ENCODE peak calls at places on chromosome 3, in four cellular contexts. One of them, this sample, is unnamed.

GRCh38 chr3:11706604-11707003 is 62.9 kb upstream of the VGLL4 start:
- DNase-seq in upper lobe of right lung: no peak
- DNase-seq in thoracic aorta: no peak
- DNase-seq in CD8-positive, alpha-beta memory T cell: no peak
- DNase-seq in this sample: no peak

GRCh38 chr3:24513463-24513862 is 18.8 kb upstream of the THRB start:
- DNase-seq in thoracic aorta: no peak
- DNase-seq in CD8-positive, alpha-beta memory T cell: no peak
- DNase-seq in upper lobe of right lung: no peak
- DNase-seq in this sample: no peak

GRCh38 chr3:13532661-13533060 is 16.3 kb upstream of the FBLN2 start:
- DNase-seq in CD8-positive, alpha-beta memory T cell: no peak
- DNase-seq in upper lobe of right lung: no peak
- DNase-seq in thoracic aorta: no peak
- DNase-seq in this sample: no peak

GRCh38 chr3:114376091-114376490 is 82.3 kb downstream of the TIGIT start:
- DNase-seq in CD8-positive, alpha-beta memory T cell: no peak
- DNase-seq in upper lobe of right lung: no peak
- DNase-seq in thoracic aorta: no peak
- DNase-seq in this sample: no peak

GRCh38 chr3:124800076-124800475 is 69.8 kb downstream of the UMPS start:
- DNase-seq in CD8-positive, alpha-beta memory T cell: no peak
- DNase-seq in upper lobe of right lung: no peak
- DNase-seq in thoracic aorta: no peak
- DNase-seq in this sample: no peak

GRCh38 chr3:29183346-29184087 is 97.4 kb upstream of the RBMS3 start:
- DNase-seq in upper lobe of right lung: no peak
- DNase-seq in CD8-positive, alpha-beta memory T cell: no peak
- DNase-seq in thoracic aorta: no peak
- DNase-seq in this sample: no peak

GRCh38 chr3:146374146-146374545 is 95.2 kb downstream of the PLSCR2 start:
- DNase-seq in thoracic aorta: no peak
- DNase-seq in upper lobe of right lung: no peak
- DNase-seq in CD8-positive, alpha-beta memory T cell: no peak
- DNase-seq in this sample: no peak

GRCh38 chr3:106256249-106256957 is 387.6 kb upstream of the CBLB start:
- DNase-seq in thoracic aorta: no peak
- DNase-seq in upper lobe of right lung: no peak
- DNase-seq in CD8-positive, alpha-beta memory T cell: no peak
- DNase-seq in this sample: no peak

GRCh38 chr3:160569874-160570273 is 4.5 kb upstream of the KPNA4 start:
- DNase-seq in CD8-positive, alpha-beta memory T cell: no peak
- DNase-seq in upper lobe of right lung: no peak
- DNase-seq in thoracic aorta: no peak
- DNase-seq in this sample: no peak

GRCh38 chr3:193033381-193033780 is 115.7 kb upstream of the MB21D2 start:
- DNase-seq in CD8-positive, alpha-beta memory T cell: no peak
- DNase-seq in upper lobe of right lung: no peak
- DNase-seq in thoracic aorta: no peak
- DNase-seq in this sample: no peak

GRCh38 chr3:132211896-132212295 is 105.3 kb upstream of the ACP3 start:
- DNase-seq in CD8-positive, alpha-beta memory T cell: no peak
- DNase-seq in thoracic aorta: no peak
- DNase-seq in upper lobe of right lung: no peak
- DNase-seq in this sample: no peak

GRCh38 chr3:101810023-101810415 is 31.0 kb downstream of the NXPE3 start:
- DNase-seq in thoracic aorta: no peak
- DNase-seq in CD8-positive, alpha-beta memory T cell: no peak
- DNase-seq in upper lobe of right lung: no peak
- DNase-seq in this sample: no peak

GRCh38 chr3:38497026-38497425 is 886 bp downstream of the EXOG start:
- DNase-seq in upper lobe of right lung: no peak
- DNase-seq in CD8-positive, alpha-beta memory T cell: no peak
- DNase-seq in thoracic aorta: no peak
- DNase-seq in this sample: no peak

GRCh38 chr3:12966847-12967750 is 106.1 kb downstream of the IQSEC1 start:
- DNase-seq in CD8-positive, alpha-beta memory T cell: no peak
- DNase-seq in thoracic aorta: no peak
- DNase-seq in upper lobe of right lung: no peak
- DNase-seq in this sample: no peak

GRCh38 chr3:132549890-132550578 is 47.0 kb upstream of the ACKR4 start:
- DNase-seq in upper lobe of right lung: no peak
- DNase-seq in thoracic aorta: no peak
- DNase-seq in CD8-positive, alpha-beta memory T cell: no peak
- DNase-seq in this sample: no peak

GRCh38 chr3:115651089-115651488 is 27.8 kb downstream of the GAP43 start:
- DNase-seq in thoracic aorta: no peak
- DNase-seq in CD8-positive, alpha-beta memory T cell: no peak
- DNase-seq in upper lobe of right lung: no peak
- DNase-seq in this sample: no peak

GRCh38 chr3:15623535-15624450 is 22.2 kb downstream of the BTD start:
- DNase-seq in CD8-positive, alpha-beta memory T cell: no peak
- DNase-seq in upper lobe of right lung: no peak
- DNase-seq in thoracic aorta: no peak
- DNase-seq in this sample: no peak

GRCh38 chr3:100403956-100404548 is 2.7 kb downstream of the LNP1 start:
- DNase-seq in upper lobe of right lung: no peak
- DNase-seq in thoracic aorta: no peak
- DNase-seq in CD8-positive, alpha-beta memory T cell: no peak
- DNase-seq in this sample: no peak

GRCh38 chr3:162729686-162730085 is 1233.1 kb downstream of the OTOL1 start:
- DNase-seq in CD8-positive, alpha-beta memory T cell: no peak
- DNase-seq in upper lobe of right lung: no peak
- DNase-seq in thoracic aorta: no peak
- DNase-seq in this sample: no peak

GRCh38 chr3:42013652-42014442 is 51.9 kb upstream of the ULK4 start:
- DNase-seq in thoracic aorta: no peak
- DNase-seq in CD8-positive, alpha-beta memory T cell: peak
- DNase-seq in upper lobe of right lung: peak
- DNase-seq in this sample: peak

GRCh38 chr3:55488398-55489055 is 1.4 kb upstream of the WNT5A start:
- DNase-seq in upper lobe of right lung: peak
- DNase-seq in thoracic aorta: no peak
- DNase-seq in CD8-positive, alpha-beta memory T cell: no peak
- DNase-seq in this sample: peak

GRCh38 chr3:160588023-160588422 is 22.7 kb upstream of the KPNA4 start:
- DNase-seq in CD8-positive, alpha-beta memory T cell: no peak
- DNase-seq in upper lobe of right lung: no peak
- DNase-seq in thoracic aorta: no peak
- DNase-seq in this sample: no peak

GRCh38 chr3:53938645-53939044 is 47.0 kb upstream of the SELENOK start:
- DNase-seq in CD8-positive, alpha-beta memory T cell: peak
- DNase-seq in upper lobe of right lung: no peak
- DNase-seq in thoracic aorta: no peak
- DNase-seq in this sample: no peak

GRCh38 chr3:149435936-149436885 is 38.3 kb upstream of the TM4SF4 start:
- DNase-seq in upper lobe of right lung: no peak
- DNase-seq in CD8-positive, alpha-beta memory T cell: no peak
- DNase-seq in thoracic aorta: no peak
- DNase-seq in this sample: no peak

GRCh38 chr3:16810593-16811367 is 74.0 kb upstream of the PLCL2 start:
- DNase-seq in upper lobe of right lung: no peak
- DNase-seq in CD8-positive, alpha-beta memory T cell: no peak
- DNase-seq in thoracic aorta: no peak
- DNase-seq in this sample: no peak

GRCh38 chr3:196712514-196713413 is 587 bp downstream of the PIGX start:
- DNase-seq in CD8-positive, alpha-beta memory T cell: no peak
- DNase-seq in upper lobe of right lung: peak
- DNase-seq in thoracic aorta: no peak
- DNase-seq in this sample: peak

GRCh38 chr3:64351713-64352595 is 126.7 kb upstream of the PRICKLE2 start:
- DNase-seq in thoracic aorta: no peak
- DNase-seq in upper lobe of right lung: no peak
- DNase-seq in CD8-positive, alpha-beta memory T cell: no peak
- DNase-seq in this sample: no peak

GRCh38 chr3:190593075-190593474 is 79.2 kb downstream of the IL1RAP start:
- DNase-seq in upper lobe of right lung: no peak
- DNase-seq in CD8-positive, alpha-beta memory T cell: no peak
- DNase-seq in thoracic aorta: no peak
- DNase-seq in this sample: no peak

GRCh38 chr3:13769422-13769821 is 110.4 kb downstream of the WNT7A start:
- DNase-seq in CD8-positive, alpha-beta memory T cell: no peak
- DNase-seq in upper lobe of right lung: no peak
- DNase-seq in thoracic aorta: no peak
- DNase-seq in this sample: no peak

GRCh38 chr3:85881833-85882393 is 923.1 kb downstream of the CADM2 start:
- DNase-seq in thoracic aorta: no peak
- DNase-seq in upper lobe of right lung: no peak
- DNase-seq in CD8-positive, alpha-beta memory T cell: no peak
- DNase-seq in this sample: no peak

GRCh38 chr3:149717391-149718056 is 34.8 kb downstream of the COMMD2 start:
- DNase-seq in upper lobe of right lung: no peak
- DNase-seq in thoracic aorta: peak
- DNase-seq in CD8-positive, alpha-beta memory T cell: no peak
- DNase-seq in this sample: peak

GRCh38 chr3:27590437-27591320 is 106.5 kb upstream of the SLC4A7 start:
- DNase-seq in thoracic aorta: no peak
- DNase-seq in CD8-positive, alpha-beta memory T cell: no peak
- DNase-seq in upper lobe of right lung: no peak
- DNase-seq in this sample: no peak

GRCh38 chr3:173938159-173938558 is 540.6 kb downstream of the NLGN1 start:
- DNase-seq in thoracic aorta: no peak
- DNase-seq in CD8-positive, alpha-beta memory T cell: no peak
- DNase-seq in upper lobe of right lung: no peak
- DNase-seq in this sample: no peak

GRCh38 chr3:140420621-140421357 is 257.1 kb upstream of the TRIM42 start:
- DNase-seq in thoracic aorta: no peak
- DNase-seq in upper lobe of right lung: no peak
- DNase-seq in CD8-positive, alpha-beta memory T cell: no peak
- DNase-seq in this sample: no peak

DNA sequence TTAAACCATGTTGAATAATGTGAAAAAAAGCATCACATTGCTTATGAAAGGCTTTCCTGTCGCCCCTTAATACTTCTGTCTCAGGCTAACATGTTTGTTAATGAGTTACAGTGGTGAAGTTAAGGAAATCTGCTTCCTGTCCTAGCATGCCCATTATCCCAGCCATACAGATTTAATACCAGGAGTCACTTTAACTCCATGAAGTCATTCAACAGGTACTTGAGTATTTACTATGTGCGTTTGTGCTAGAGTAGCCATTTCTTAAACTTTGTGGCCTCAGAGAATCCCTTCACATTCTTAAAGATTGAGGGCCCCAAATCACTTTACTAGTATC is 10.1 kb upstream of the SETD5 start:
- DNase-seq in CD8-positive, alpha-beta memory T cell: no peak
- DNase-seq in thoracic aorta: no peak
- DNase-seq in upper lobe of right lung: no peak
- DNase-seq in this sample: no peak
- H3K27ac ChIP-seq in CD8-positive, alpha-beta memory T cell: no peak
- H3K27ac ChIP-seq in thoracic aorta: no peak
- H3K27ac ChIP-seq in upper lobe of right lung: no peak
- H3K27ac ChIP-seq in this sample: no peak

DNA sequence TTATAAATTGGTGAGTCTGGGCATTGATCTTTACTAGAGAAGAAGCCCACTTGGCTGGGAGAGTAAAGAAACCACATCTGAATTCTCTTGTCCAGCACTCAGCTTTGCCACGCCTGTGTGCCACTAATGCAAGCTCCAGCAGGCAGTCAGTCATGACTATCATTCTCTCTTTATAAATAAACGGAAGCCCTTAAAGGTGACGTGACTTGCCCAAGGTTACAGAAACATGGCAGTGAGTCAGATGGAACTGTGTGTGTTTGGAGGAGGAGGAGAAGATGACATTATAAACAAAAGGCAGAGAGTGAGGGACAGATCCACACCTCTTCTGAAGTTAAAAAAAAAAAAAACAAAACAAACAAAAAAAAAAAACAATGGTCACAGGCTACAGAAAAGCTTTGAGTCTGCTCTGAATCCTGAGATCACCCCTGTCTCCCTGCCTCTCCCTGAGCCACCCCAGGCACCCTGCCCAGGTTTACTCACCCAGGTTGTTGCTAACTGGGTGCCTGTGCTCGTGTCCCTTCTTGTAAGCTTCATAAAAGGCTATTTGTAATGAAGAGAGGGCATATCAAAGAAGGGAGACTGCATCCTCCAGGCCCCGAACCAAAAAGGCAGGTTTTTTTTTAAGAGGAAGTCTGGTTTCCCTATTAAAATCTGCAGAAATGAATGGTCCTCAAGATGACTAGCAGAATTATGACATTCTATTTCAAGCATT is 119.7 kb upstream of the PHLDB2 start:
- DNase-seq in upper lobe of right lung: no peak
- DNase-seq in CD8-positive, alpha-beta memory T cell: no peak
- DNase-seq in thoracic aorta: no peak
- DNase-seq in this sample: no peak
- H3K27ac ChIP-seq in upper lobe of right lung: no peak
- H3K27ac ChIP-seq in CD8-positive, alpha-beta memory T cell: no peak
- H3K27ac ChIP-seq in thoracic aorta: peak
- H3K27ac ChIP-seq in this sample: no peak

GRCh38 chr3:128971421-128971820 is 22.5 kb downstream of the CFAP92 start:
- DNase-seq in thoracic aorta: no peak
- DNase-seq in CD8-positive, alpha-beta memory T cell: no peak
- DNase-seq in upper lobe of right lung: no peak
- DNase-seq in this sample: no peak
- H3K27ac ChIP-seq in thoracic aorta: no peak
- H3K27ac ChIP-seq in CD8-positive, alpha-beta memory T cell: no peak
- H3K27ac ChIP-seq in upper lobe of right lung: peak
- H3K27ac ChIP-seq in this sample: peak

DNA sequence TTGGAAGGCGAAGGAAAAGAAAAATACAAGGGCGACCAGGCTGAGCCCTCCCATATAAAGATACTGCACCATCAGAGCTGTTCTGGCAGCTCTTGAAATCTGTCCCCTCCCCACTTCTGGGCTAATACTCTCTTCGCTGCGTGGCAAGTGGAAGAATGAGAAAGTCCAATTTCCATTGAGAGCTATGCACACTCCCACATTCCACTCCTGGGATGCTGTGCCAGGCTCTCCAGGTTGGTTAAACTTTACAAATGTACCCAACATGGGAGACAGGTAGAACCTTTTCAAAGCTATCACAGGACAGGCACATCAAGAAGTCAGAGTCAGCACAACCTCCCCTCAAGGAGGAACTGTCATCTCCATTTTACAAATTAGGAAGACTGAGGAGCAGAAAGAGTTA is 465.0 kb downstream of the SHQ1 start:
- DNase-seq in upper lobe of right lung: no peak
- DNase-seq in thoracic aorta: no peak
- DNase-seq in CD8-positive, alpha-beta memory T cell: no peak
- DNase-seq in this sample: no peak
- H3K27ac ChIP-seq in upper lobe of right lung: no peak
- H3K27ac ChIP-seq in thoracic aorta: no peak
- H3K27ac ChIP-seq in CD8-positive, alpha-beta memory T cell: no peak
- H3K27ac ChIP-seq in this sample: no peak

DNA sequence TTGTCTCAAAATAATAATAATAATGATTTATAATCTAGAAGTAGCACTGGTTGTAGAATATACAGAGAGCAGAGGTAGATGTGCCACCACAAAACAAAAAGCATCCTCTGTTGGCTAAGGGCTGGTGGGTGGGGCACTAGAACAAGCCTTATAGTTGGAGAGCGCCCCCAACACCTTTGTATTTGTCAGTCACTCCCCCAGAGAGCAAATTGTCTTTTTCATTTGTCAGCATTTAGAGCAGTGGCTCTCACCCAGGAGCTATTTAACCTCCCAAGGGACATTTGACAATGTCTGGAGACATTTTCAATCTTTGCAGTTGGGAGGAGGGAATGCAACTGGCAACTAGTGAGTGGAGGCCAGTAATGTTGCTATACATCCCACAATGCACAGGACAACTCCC is 6.3 kb downstream of the KAT2B start:
- DNase-seq in CD8-positive, alpha-beta memory T cell: no peak
- DNase-seq in thoracic aorta: no peak
- DNase-seq in upper lobe of right lung: no peak
- DNase-seq in this sample: no peak
- H3K27ac ChIP-seq in CD8-positive, alpha-beta memory T cell: no peak
- H3K27ac ChIP-seq in thoracic aorta: no peak
- H3K27ac ChIP-seq in upper lobe of right lung: no peak
- H3K27ac ChIP-seq in this sample: no peak

GRCh38 chr3:170745211-170745718 is 124.7 kb downstream of the RPL22L1 start:
- DNase-seq in thoracic aorta: no peak
- DNase-seq in CD8-positive, alpha-beta memory T cell: no peak
- DNase-seq in upper lobe of right lung: no peak
- DNase-seq in this sample: no peak
- H3K27ac ChIP-seq in thoracic aorta: no peak
- H3K27ac ChIP-seq in CD8-positive, alpha-beta memory T cell: no peak
- H3K27ac ChIP-seq in upper lobe of right lung: no peak
- H3K27ac ChIP-seq in this sample: no peak

This sample was measured in upper lobe of left lung.